ENCODE peak calls at places on chromosomes 1 and 21, in four cellular contexts. L is stimulated activated CD8-positive, alpha-beta memory T cell treated with anti-CD3 and anti-CD28 coated beads, Interleukin-15, amount 100 ng/mL, for 24 hours; B is SK-N-SH; O is SW 1271. T is an unnamed sample.
A peak's percentile ranks its signal among the peaks of the same experiment; 100 is the strongest.

GRCh38 chr21:32653326-32653901 is 41.2 kb upstream of the CFAP298 start:
- DNase-seq in B (peak; percentile 72), O (peak; percentile 15), L (no peak), T (peak; percentile 30)

GRCh38 chr21:44793269-44794030 is 8.2 kb downstream of the UBE2G2 start:
- DNase-seq in B (peak; percentile 86), L (no peak), O (peak; percentile 19), T (peak; percentile 69)

GRCh38 chr1:203684077-203684476 is 57.4 kb downstream of the ATP2B4 start:
- DNase-seq in O (no peak), B (no peak), L (no peak), T (no peak)

GRCh38 chr1:43857163-43857562 is 76.4 kb upstream of the ARTN start:
- DNase-seq in B (no peak), L (no peak), O (no peak), T (no peak)

GRCh38 chr1:7409278-7409677 is 361.8 kb upstream of the VAMP3 start:
- DNase-seq in L (no peak), B (no peak), O (no peak), T (no peak)

GRCh38 chr1:206714331-206715058 is 29.8 kb downstream of the MAPKAPK2 start:
- DNase-seq in L (no peak), B (no peak), O (no peak), T (no peak)

GRCh38 chr1:60947367-60947766 is 135.0 kb upstream of the NFIA start:
- DNase-seq in L (no peak), O (no peak), B (no peak), T (no peak)

GRCh38 chr1:12088607-12089006 is 25.5 kb downstream of the TNFRSF8 start:
- DNase-seq in B (no peak), L (no peak), O (no peak), T (no peak)

GRCh38 chr1:110610741-110611286 is 4.7 kb upstream of the KCNA2 start:
- DNase-seq in O (no peak), B (no peak), L (no peak), T (no peak)

T was measured in BE2C.